ENCODE peak calls at places on chromosomes 2 and 18, in four cellular contexts. T, P, C and B are unnamed samples.

GRCh38 chr2:108612153-108612513 is 77.9 kb downstream of the LIMS1 start:
- DNase-seq in P (no peak), T (no peak), C (no peak), B (no peak)

GRCh38 chr18:79471048-79471447 is 75.3 kb downstream of the NFATC1 start:
- DNase-seq in C (no peak), T (no peak), P (no peak), B (no peak)

GRCh38 chr2:1742680-1743395 is 1.5 kb downstream of the PXDN start:
- DNase-seq in P (no peak), C (no peak), T (peak), B (peak)

GRCh38 chr2:20113004-20113796 is 61.8 kb upstream of the LAPTM4A start:
- DNase-seq in C (no peak), P (no peak), T (no peak), B (no peak)

GRCh38 chr2:207230261-207231105 is 64.7 kb upstream of the KLF7 start:
- DNase-seq in P (peak), T (peak), C (peak), B (peak)

GRCh38 chr2:239391286-239392071 is 9.3 kb downstream of the HDAC4 start:
- DNase-seq in C (no peak), T (no peak), P (no peak), B (no peak)

GRCh38 chr2:195535911-195536522 is 121.0 kb upstream of the SLC39A10 start:
- DNase-seq in T (no peak), C (no peak), P (no peak), B (no peak)

GRCh38 chr18:8706981-8707940 is 1.9 kb downstream of the MTCL1 start:
- DNase-seq in P (no peak), C (no peak), T (peak), B (peak)

GRCh38 chr2:77999376-77999775 is 477.2 kb upstream of the LRRTM4 start:
- DNase-seq in T (no peak), C (no peak), P (no peak), B (no peak)

GRCh38 chr2:23385748-23386421 is 906 bp downstream of the KLHL29 start:
- DNase-seq in T (no peak), P (no peak), C (no peak), B (peak)

GRCh38 chr18:59918320-59918755 is 18.5 kb downstream of the PMAIP1 start:
- DNase-seq in P (peak), C (no peak), T (peak), B (peak)

GRCh38 chr2:106552966-106553365 is 65.8 kb downstream of the CD8B2 start:
- DNase-seq in C (no peak), T (no peak), P (no peak), B (no peak)

DNA sequence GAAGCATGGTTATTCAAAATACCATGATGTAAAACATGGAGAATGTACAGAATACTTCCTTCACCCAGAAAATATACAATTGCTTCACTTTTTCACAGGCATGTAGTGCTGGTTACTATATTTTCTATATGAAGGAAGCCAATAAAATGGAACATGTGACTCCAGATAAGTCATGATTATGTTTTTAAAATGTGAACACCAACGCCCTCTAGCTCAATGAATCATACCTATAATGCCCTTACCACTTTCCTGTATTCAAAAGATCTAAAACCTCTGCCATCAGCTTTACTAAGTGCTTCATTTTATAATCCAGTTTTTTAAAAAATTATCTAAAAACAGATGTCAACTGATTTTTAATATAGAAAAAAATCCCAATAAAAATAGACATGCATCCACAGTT is 59.9 kb downstream of the SMAD2 start:
- DNase-seq in P (no peak), T (no peak), C (no peak), B (no peak)
- TF ChIP-seq RNF2 in P (no peak), T (no peak), C (no peak), B (no peak)

GRCh38 chr2:237475704-237476107 is 11.3 kb upstream of the MLPH start:
- DNase-seq in T (no peak), C (no peak), P (peak), B (peak)

GRCh38 chr2:237474511-237474911 is 12.5 kb upstream of the MLPH start:
- DNase-seq in T (no peak), P (no peak), C (no peak), B (no peak)

GRCh38 chr2:237473474-237474453 is 13.3 kb upstream of the MLPH start:
- DNase-seq in C (no peak), T (no peak), P (no peak), B (no peak)

GRCh38 chr2:237472909-237473308 is 14.1 kb upstream of the MLPH start:
- DNase-seq in T (no peak), C (no peak), P (no peak), B (no peak)

DNA sequence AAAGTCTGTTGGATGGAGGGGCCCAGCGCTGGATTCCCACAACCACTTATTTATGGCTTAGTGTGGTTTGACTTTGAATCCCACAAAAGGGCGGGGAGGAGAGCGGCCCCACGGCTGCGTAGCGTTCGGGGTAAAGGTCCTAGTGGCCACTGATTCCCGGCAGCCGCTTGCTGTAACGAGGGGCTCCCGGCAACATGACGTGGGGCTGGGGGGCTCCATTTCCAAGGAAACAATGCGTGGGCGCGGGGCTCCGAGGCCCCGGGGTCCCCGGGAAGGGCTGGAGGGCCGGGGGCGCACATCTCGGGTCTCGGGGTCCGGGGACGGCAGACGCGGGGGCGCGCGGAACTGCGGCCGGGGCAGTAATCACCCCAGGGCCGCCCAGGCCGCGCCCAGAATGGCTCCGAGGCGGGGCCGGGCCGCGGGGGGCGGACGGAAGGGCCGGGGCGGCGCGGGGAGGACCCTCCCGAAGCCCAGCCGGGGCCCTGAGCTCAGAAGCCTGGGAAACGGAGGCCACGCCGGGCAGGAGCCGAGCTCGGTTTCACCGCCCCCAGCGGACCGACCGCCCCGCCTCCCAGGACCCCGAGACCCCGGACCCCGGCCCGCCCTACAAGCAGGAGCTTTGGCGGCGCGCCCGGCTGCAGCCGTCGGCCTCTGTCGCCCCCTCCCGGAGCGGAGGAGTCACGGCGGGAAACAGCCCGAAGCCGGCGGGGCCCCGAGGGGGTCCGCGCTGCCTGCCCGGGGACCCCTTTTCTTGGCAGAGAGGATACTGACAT is 11.9 kb upstream of the MLPH start:
- DNase-seq in P (peak), C (peak), T (peak), B (peak)
- TF ChIP-seq POLR2A in P (no peak), C (peak), T (peak), B (peak)

GRCh38 chr18:25134858-25135257 is 217.1 kb downstream of the ZNF521 start:
- DNase-seq in T (no peak), P (no peak), C (no peak), B (no peak)
- TF ChIP-seq RNF2 in T (no peak), P (no peak), C (no peak), B (no peak)

GRCh38 chr2:230986520-230987136 is 9.3 kb upstream of the SPATA3 start:
- DNase-seq in P (no peak), T (no peak), C (no peak), B (no peak)
- TF ChIP-seq POLR2A in P (no peak), T (no peak), C (no peak), B (no peak)

GRCh38 chr18:74375999-74376398 is 60.4 kb downstream of the C18orf63 start:
- DNase-seq in T (no peak), P (no peak), C (no peak), B (peak)

GRCh38 chr18:74368901-74369705 is 53.5 kb downstream of the C18orf63 start:
- DNase-seq in C (peak), T (no peak), P (no peak), B (no peak)

GRCh38 chr18:74367905-74368304 is 52.3 kb downstream of the C18orf63 start:
- DNase-seq in C (no peak), T (no peak), P (no peak), B (no peak)

GRCh38 chr18:74373428-74373827 is 57.8 kb downstream of the C18orf63 start:
- DNase-seq in P (no peak), C (no peak), T (no peak), B (no peak)

GRCh38 chr18:74370163-74370562 is 54.5 kb downstream of the C18orf63 start:
- DNase-seq in T (no peak), P (no peak), C (no peak), B (no peak)
- TF ChIP-seq RNF2 in T (no peak), P (no peak), C (no peak), B (no peak)

DNA sequence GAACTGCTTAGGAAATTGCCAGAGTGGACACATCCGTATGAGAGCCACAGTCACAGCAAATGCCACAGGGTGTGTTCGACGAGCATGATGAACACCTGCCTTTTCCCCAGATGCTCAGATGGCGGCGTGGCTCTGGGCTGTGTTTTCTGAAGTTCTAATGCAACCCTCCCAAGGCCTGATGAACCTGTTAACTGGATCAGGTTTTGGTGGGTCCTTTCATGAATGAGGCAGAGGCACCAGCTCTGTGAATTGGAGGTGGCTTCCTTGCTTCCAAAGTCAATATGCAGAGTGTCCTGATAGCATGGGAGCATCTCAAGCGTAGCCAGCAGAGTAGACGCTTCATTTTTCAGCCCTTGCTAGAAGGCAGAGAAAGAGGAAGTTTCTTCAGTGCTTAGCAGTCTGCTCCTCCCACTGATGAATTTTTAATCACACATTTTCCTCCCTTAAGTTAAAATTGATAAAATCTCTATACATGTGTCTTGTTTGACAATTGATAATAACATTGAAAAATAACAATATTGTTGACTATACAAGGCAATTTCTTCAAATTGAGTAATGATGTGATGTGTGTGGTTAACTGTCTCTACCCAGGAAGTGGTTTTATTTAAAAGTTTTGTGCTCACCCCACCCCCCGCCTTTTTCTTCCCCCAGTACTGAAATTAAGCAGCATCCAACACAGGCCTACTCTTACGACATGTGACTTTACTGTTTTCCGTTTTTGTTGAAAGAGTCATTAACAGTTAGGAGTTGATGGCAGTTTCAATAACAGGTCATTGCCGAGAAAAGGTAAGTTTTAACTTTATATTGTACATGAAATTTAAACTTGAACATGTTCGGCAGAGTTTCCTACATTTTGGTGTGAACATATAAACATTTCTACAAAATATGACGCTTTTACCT is at the start of gene ARHGAP15:
- DNase-seq in C (no peak), T (no peak), P (no peak), B (no peak)
- TF ChIP-seq POLR2A in C (no peak), T (no peak), P (no peak), B (no peak)

GRCh38 chr2:27211241-27211942 is 449 bp upstream of the ATRAID start:
- DNase-seq in C (no peak), T (no peak), P (peak), B (peak)
- TF ChIP-seq RNF2 in C (no peak), T (no peak), P (no peak), B (no peak)

DNA sequence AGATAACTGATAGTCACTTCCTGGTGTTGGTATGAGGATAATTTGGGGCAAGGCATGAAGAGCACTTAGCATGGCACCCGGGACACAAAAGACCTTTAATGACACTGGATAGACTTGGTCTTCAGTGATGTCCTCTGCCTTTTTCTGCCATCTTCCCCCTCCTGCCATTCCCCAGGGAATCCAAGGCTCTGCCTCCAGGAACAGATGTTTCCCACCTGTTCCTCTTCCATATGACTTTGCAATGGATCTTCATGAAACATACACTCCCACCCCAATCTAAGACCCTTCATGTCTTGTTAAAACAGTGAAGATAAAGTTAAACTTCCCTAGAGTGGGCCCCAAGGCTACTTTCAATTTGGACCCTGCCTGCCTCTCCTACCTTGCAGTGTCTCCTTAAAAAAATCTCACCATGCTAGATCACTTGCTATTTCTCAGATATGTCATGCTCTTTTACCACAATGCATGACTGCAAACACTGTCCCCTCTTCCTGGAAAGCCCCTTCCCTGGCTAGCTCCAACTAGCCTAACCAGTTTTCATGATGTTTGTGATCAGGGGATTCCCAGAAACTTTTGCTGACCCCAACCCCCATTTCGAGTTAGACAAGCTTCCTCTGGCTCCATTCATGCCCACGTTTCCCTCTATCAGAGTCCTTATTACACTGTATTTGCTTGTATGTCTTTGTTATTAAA is 61.6 kb upstream of the ATL2 start:
- DNase-seq in T (no peak), P (no peak), C (no peak), B (no peak)
- TF ChIP-seq POLR2A in T (no peak), P (no peak), C (no peak), B (no peak)

GRCh38 chr2:217934321-217935131 is 68.3 kb downstream of the TNS1 start:
- DNase-seq in C (no peak), T (no peak), P (no peak), B (peak)
- TF ChIP-seq RNF2 in C (no peak), T (no peak), P (no peak), B (no peak)